ENCODE peak calls at places on chromosome 18, in five cellular contexts. K is A549; E is cardiac muscle cell; W is left lung; G is naive thymus-derived CD4-positive, alpha-beta T cell. P is an unnamed sample.

GRCh38 chr18:24846133-24846532 is 385.7 kb downstream of the HRH4 start:
- DNase-seq in K (no peak), E (no peak), W (no peak), G (no peak), P (no peak)

GRCh38 chr18:51192026-51192425 is 5.5 kb downstream of the MEX3C start:
- DNase-seq in K (no peak), E (no peak), W (no peak), G (no peak), P (no peak)

GRCh38 chr18:36372902-36373301 is 75.4 kb downstream of the FHOD3 start:
- DNase-seq in K (no peak), E (peak; percentile 97), W (no peak), G (no peak), P (no peak)

GRCh38 chr18:37540424-37541121 is 25.0 kb downstream of the CELF4 start:
- DNase-seq in K (no peak), E (no peak), W (no peak), G (no peak), P (no peak)

GRCh38 chr18:38198956-38199355 is 633.4 kb upstream of the CELF4 start:
- DNase-seq in K (no peak), E (no peak), W (no peak), G (no peak), P (no peak)

GRCh38 chr18:58315739-58316215 is 271.8 kb downstream of the NEDD4L start:
- DNase-seq in K (no peak), E (peak; percentile 10), W (no peak), G (no peak), P (no peak)

GRCh38 chr18:62027914-62028520 is 135.2 kb upstream of the RNF152 start:
- DNase-seq in K (no peak), E (no peak), W (no peak), G (no peak), P (no peak)

GRCh38 chr18:52963481-52963880 is 623.5 kb downstream of the DCC start:
- DNase-seq in K (no peak), E (no peak), W (no peak), G (no peak), P (no peak)

GRCh38 chr18:42242758-42243157 is 287.7 kb downstream of the PIK3C3 start:
- DNase-seq in K (no peak), E (no peak), W (no peak), G (no peak), P (no peak)

GRCh38 chr18:70287731-70288130 is 1.1 kb upstream of the SOCS6 start:
- DNase-seq in K (no peak), E (no peak), W (no peak), G (no peak), P (no peak)

GRCh38 chr18:8949206-8949605 is 153.3 kb upstream of the NDUFV2 start:
- DNase-seq in K (no peak), E (no peak), W (no peak), G (no peak), P (no peak)

GRCh38 chr18:73807551-73808192 is 340.0 kb downstream of the FBXO15 start:
- DNase-seq in K (no peak), E (no peak), W (no peak), G (no peak), P (no peak)

GRCh38 chr18:23141022-23141999 is 6.0 kb downstream of the CABLES1 start:
- DNase-seq in K (no peak), E (no peak), W (no peak), G (no peak), P (no peak)

GRCh38 chr18:662197-662596 is 4.7 kb downstream of the TYMS start:
- DNase-seq in K (no peak), E (no peak), W (no peak), G (no peak), P (no peak)

GRCh38 chr18:76977681-76978234 is 154.8 kb downstream of the MBP start:
- DNase-seq in K (no peak), E (no peak), W (peak; percentile 30), G (no peak), P (peak; percentile 50)

GRCh38 chr18:30985753-30986152 is 56.8 kb downstream of the DSC3 start:
- DNase-seq in K (no peak), E (no peak), W (no peak), G (no peak), P (no peak)

GRCh38 chr18:52334896-52335295 is 5.1 kb upstream of the DCC start:
- DNase-seq in K (no peak), E (peak; percentile 39), W (no peak), G (no peak), P (no peak)

GRCh38 chr18:69538849-69539248 is 138.2 kb downstream of the DOK6 start:
- DNase-seq in K (no peak), E (no peak), W (no peak), G (no peak), P (no peak)

GRCh38 chr18:59075923-59076322 is 63.8 kb upstream of the SEC11C start:
- DNase-seq in K (no peak), E (no peak), W (no peak), G (no peak), P (no peak)

GRCh38 chr18:62702259-62702658 is 13.1 kb upstream of the PHLPP1 start:
- DNase-seq in K (no peak), E (no peak), W (no peak), G (no peak), P (no peak)

GRCh38 chr18:47191956-47192355 is 15.8 kb upstream of the IER3IP1 start:
- DNase-seq in K (peak; percentile 24), E (peak; percentile 22), W (no peak), G (no peak), P (no peak)

GRCh38 chr18:8480506-8481328 is 128.5 kb upstream of the RAB12 start:
- DNase-seq in K (peak; percentile 72), E (peak; percentile 84), W (no peak), G (no peak), P (no peak)

GRCh38 chr18:3323900-3324299 is 62.0 kb downstream of the MYL12B start:
- DNase-seq in K (no peak), E (peak; percentile 53), W (no peak), G (no peak), P (no peak)

GRCh38 chr18:3319894-3320438 is 58.0 kb downstream of the MYL12B start:
- DNase-seq in K (peak; percentile 35), E (no peak), W (no peak), G (no peak), P (no peak)

GRCh38 chr18:3319399-3319798 is 57.5 kb downstream of the MYL12B start:
- DNase-seq in K (no peak), E (no peak), W (no peak), G (no peak), P (no peak)

DNA sequence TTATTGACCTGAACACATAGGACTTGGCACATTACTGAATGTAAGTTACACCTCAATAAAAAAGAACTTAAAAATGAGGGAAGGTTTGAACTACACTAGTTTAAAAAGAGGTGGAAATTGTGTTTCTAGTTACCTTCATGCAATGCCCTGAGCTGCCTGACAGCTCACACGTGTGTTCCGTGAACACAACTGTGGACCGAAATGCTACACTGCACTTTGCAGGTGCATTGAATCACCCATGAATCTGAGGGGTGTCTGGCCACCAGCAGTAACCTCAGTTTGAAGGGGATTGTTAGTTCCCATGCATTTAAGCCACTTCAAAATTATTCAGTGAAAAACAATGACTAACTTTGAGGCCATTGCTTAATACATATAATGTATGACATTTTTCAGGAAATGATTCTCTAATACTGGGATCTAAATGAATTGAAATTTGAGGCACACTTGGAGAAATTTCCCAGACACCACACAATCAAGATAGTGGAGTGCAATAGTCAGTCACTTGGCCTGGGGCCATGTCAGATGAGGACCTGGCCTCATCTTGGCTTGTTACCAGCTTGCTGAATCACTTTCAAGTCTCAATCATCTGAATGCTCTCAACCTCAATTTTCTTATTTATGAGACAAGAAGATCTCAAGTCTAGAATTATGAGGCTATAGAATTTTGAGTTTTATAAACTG is 59.3 kb downstream of the MYL12B start:
- DNase-seq in K (peak; percentile 70), E (peak; percentile 97), W (no peak), G (no peak), P (no peak)
- H3K27ac ChIP-seq in K (peak overlapping the region; percentile 53), E (no peak overlapping the region), W (no peak overlapping the region), G (no peak overlapping the region), P (no peak overlapping the region)

GRCh38 chr18:13260927-13261471 is 42.4 kb downstream of the LDLRAD4 start:
- DNase-seq in K (no peak), E (no peak), W (no peak), G (no peak), P (peak; percentile 73)
- H3K4me3 ChIP-seq in K (no peak overlapping the region), E (no peak overlapping the region), W (no peak overlapping the region), G (no peak overlapping the region), P (peak overlapping the region; percentile 1)

GRCh38 chr18:56569391-56569790 is 69.0 kb downstream of the TXNL1 start:
- DNase-seq in K (no peak), E (peak; percentile 22), W (no peak), G (no peak), P (no peak)

GRCh38 chr18:56576826-56577573 is 61.4 kb downstream of the TXNL1 start:
- DNase-seq in K (no peak), E (no peak), W (no peak), G (no peak), P (no peak)

GRCh38 chr18:56570971-56571370 is 67.4 kb downstream of the TXNL1 start:
- DNase-seq in K (no peak), E (no peak), W (no peak), G (no peak), P (no peak)

GRCh38 chr18:56575819-56576663 is 62.4 kb downstream of the TXNL1 start:
- DNase-seq in K (peak; percentile 28), E (peak; percentile 77), W (no peak), G (no peak), P (no peak)

DNA sequence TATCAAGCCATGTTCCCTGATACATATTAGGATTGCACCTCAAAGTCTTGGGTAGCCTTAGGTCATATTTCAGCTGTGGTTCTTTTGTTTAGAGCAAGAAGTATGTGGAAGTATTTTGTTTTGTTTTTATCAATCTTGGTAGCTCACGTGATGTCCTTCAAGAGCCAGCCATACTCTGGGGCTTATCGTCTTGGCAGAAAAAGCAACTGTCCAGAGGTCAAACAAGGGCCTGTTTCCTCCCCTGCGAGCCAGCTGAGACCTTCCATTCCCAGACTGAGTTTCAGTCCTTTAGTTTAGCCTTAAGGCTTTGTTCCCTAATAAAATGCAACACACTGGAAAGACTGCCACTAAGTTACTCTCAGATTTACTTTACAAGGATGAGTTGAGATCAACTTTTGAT is 63.6 kb downstream of the TXNL1 start:
- DNase-seq in K (no peak), E (peak; percentile 86), W (no peak), G (no peak), P (no peak)
- H3K27ac ChIP-seq in K (no peak overlapping the region), E (no peak overlapping the region), W (peak overlapping the region; percentile 4), G (no peak overlapping the region), P (peak overlapping the region; percentile 29)

DNA sequence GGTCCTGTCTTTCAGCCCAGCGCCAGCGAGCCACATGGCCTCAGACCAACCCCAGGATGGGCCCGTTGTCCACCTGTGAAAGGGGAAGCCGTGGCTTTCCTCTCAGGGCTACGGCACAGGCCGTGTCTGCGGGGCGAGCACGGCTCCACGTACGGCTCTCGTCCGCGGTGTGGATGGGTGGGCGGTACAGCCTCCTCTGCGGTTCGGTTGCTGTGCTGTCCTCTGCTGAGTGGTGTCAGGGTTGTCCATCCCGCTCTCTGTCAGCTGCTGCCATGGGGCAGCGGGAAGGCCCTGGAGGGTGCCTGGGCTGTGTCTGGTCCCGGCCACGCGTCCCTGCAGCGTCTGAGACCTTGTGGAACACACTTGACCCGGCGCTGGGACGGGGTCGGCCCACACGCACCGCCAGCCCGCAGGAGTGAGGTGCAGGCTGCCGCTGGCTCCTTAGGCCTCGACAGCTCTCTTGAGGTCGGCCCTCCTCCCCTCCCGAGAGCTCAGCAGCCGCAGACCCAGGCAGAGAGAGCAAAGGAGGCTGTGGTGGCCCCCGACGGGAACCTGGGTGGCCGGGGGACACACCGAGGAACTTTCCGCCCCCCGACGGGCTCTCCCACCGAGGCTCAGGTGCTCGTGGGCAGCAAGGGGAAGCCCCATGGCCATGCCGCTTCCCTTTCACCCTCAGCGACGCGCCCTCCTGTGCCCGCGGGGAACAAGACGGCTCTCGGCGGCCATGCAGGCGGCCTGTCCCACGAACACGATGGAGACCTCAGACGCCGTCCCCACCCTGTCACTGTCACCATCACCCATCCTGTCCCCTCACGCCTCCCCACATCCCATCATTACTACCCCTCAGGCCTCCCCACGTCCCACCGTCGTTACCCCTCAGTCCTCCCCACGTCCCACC is 128.7 kb downstream of the NFATC1 start:
- DNase-seq in K (no peak), E (no peak), W (no peak), G (no peak), P (peak; percentile 68)
- H3K4me3 ChIP-seq in K (no peak overlapping the region), E (no peak overlapping the region), W (no peak overlapping the region), G (peak overlapping the region; percentile 56), P (no peak overlapping the region)

P was measured in coronary artery.